ENCODE peak calls at places on chromosome 15, in seven cellular contexts. X, D, Q, S, Y, U and K are unnamed samples. For H3K4me1, the result is how much of the 10 kb centered on the place peaks cover.

GRCh38 chr15:99706557-99707303 is 26.5 kb downstream of the LYSMD4 start:
- DNase-seq in X (no peak), S (no peak), Y (no peak), U (no peak), Q (no peak), D (no peak), K (no peak)

GRCh38 chr15:78315686-78316085 is 16.3 kb upstream of the SKIC8 start:
- DNase-seq in Q (no peak), U (peak), D (no peak), X (no peak), S (no peak), Y (no peak), K (no peak)

GRCh38 chr15:95470997-95471692 is 859.4 kb upstream of the NR2F2 start:
- DNase-seq in Y (no peak), D (peak), U (no peak), Q (no peak), X (no peak), S (no peak), K (no peak)

GRCh38 chr15:88890495-88890894 is 4.8 kb downstream of the HAPLN3 start:
- DNase-seq in S (no peak), X (no peak), Q (no peak), Y (no peak), D (no peak), U (no peak), K (no peak)

GRCh38 chr15:52383100-52383588 is 87.5 kb upstream of the MYO5C start:
- DNase-seq in X (no peak), U (no peak), D (no peak), Y (no peak), S (no peak), Q (no peak), K (no peak)

GRCh38 chr15:32698773-32699390 is 18.9 kb upstream of the GREM1 start:
- DNase-seq in X (no peak), Q (no peak), Y (no peak), S (no peak), U (no peak), D (no peak), K (no peak)

GRCh38 chr15:100032358-100033080 is 299.3 kb upstream of the LYSMD4 start:
- DNase-seq in Q (no peak), D (no peak), U (no peak), S (no peak), X (no peak), Y (no peak), K (no peak)

GRCh38 chr15:76433798-76434400 is 97.3 kb downstream of the ISL2 start:
- DNase-seq in Y (no peak), D (no peak), S (no peak), X (no peak), U (no peak), Q (no peak), K (no peak)

GRCh38 chr15:89486726-89487050 is 9.7 kb downstream of the RHCG start:
- DNase-seq in Y (no peak), Q (no peak), S (no peak), X (peak), U (peak), D (no peak), K (peak)

GRCh38 chr15:50162988-50163718 is 18.8 kb upstream of the SLC27A2 start:
- DNase-seq in S (no peak), U (no peak), X (no peak), Q (no peak), D (no peak), Y (no peak), K (no peak)

GRCh38 chr15:101113114-101114005 is 138.5 kb downstream of the CHSY1 start:
- DNase-seq in Q (no peak), X (no peak), Y (no peak), D (no peak), U (no peak), S (no peak), K (no peak)

GRCh38 chr15:44501768-44502366 is 35.1 kb upstream of the EIF3J start:
- DNase-seq in Y (no peak), U (peak), D (no peak), X (no peak), S (no peak), Q (peak), K (no peak)

GRCh38 chr15:98800437-98801233 is 152.3 kb downstream of the IGF1R start:
- DNase-seq in D (peak), S (no peak), X (no peak), U (no peak), Y (peak), Q (peak), K (peak)

GRCh38 chr15:74040115-74040850 is 42.1 kb downstream of the GOLGA6A start:
- DNase-seq in X (no peak), Y (peak), Q (no peak), U (peak), S (no peak), D (peak), K (no peak)

GRCh38 chr15:32855942-32856341 is 138.1 kb downstream of the GREM1 start:
- DNase-seq in Y (no peak), S (no peak), X (no peak), D (peak), U (no peak), Q (peak), K (no peak)

GRCh38 chr15:72838311-72838731 is 54.8 kb upstream of the ADPGK start:
- DNase-seq in U (no peak), Y (peak), X (no peak), D (no peak), S (no peak), Q (no peak), K (no peak)

GRCh38 chr15:82309802-82310201 is 39.5 kb downstream of the GOLGA6L10 start:
- DNase-seq in D (no peak), U (no peak), S (no peak), Q (no peak), X (no peak), Y (no peak), K (no peak)

GRCh38 chr15:51737538-51738305 is at the start of gene LYSMD2:
- DNase-seq in Q (peak), Y (peak), D (peak), S (peak), U (peak), X (peak), K (peak)

GRCh38 chr15:76999996-77000395 is 5.1 kb downstream of the PSTPIP1 start:
- DNase-seq in X (no peak), S (no peak), Q (no peak), D (no peak), Y (no peak), U (no peak), K (no peak)

GRCh38 chr15:68055224-68055705 is 1.1 kb downstream of the PIAS1 start:
- DNase-seq in S (no peak), U (no peak), Y (no peak), X (peak), D (no peak), Q (no peak), K (peak)

GRCh38 chr15:49923671-49924070 is 195.4 kb downstream of the ATP8B4 start:
- DNase-seq in S (no peak), Q (no peak), U (no peak), Y (no peak), X (no peak), D (no peak), K (no peak)

DNA sequence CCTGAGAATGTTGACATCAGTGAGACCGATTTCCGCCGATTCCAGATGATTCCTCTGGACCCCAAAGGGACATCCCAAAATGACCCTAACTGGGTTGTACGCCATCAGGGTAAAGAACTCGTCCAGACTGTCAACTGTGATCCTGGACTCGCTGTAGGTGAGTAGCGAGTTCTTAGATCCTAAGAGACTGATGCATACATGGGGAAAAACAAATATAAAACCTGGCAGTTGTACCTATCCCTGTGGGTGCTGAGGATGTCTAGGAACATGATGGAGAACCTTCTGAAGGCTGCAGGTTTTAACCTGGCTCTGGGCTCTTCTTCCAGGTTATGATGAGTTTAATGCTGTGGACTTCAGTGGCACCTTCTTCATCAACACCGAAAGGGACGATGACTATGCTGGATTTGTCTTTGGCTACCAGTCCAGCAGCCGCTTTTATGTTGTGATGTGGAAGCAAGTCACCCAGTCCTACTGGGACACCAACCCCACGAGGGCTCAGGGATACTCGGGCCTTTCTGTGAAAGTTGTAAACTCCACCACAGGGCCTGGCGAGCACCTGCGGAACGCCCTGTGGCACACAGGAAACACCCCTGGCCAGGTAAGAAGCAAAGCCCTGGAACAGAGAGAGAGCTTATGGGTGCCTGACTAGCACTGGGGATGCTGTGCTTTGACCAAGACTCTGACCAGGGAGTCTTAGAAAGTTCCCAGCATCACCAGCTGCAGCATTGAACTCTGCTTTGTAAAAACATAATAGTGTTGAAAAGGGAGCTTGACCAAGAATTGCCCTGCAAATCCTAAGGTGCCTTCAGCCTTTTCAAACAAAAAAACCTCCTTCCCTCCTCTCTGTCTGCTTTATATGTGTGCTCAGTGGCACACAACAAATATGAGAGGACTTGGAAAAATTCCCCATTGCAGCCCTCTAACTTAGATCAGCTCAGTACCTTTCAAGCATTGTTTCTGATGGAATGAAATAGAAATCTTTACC is 12.5 kb downstream of the THBS1 start:
- DNase-seq in U (no peak), X (no peak), D (no peak), Q (no peak), Y (no peak), S (no peak), K (no peak)
- TF ChIP-seq POLR2A in U (no peak), X (no peak), D (no peak), Q (no peak), Y (no peak), S (no peak), K (no peak)

DNA sequence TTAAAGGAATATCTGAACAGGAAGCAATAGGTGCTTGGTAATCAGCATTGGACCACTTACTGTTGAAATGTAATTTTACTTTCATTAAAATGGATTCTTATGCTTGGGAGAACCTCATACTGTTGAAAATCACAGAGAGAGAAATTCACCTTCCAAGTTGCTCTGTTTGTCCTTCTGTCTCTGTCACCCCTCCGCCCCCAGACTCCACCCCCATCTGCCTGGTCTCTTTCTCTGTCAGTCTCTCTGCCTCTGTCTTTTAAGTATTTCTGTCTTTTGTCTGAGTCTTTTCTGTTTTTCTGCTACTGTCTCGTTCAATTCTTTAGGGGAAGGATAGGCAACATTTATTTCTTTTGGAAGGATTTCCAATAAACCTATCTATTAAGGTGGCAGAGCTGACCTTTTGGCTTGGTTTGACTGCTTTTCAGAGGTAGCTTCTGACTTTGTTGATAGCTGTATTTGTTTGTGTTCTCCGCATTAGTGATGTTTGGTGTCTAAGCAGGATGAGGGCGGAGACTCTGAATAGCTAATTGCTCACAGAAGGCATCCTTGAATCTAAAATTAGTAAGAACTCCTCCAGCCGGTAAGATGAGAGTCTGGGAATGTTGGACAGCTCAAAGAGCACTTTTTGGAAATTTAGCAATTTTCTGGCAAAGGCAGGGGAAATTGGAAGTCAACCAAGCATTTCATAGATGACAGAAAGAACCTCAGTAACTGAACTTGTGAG is 174.2 kb downstream of the KLHL25 start:
- DNase-seq in D (peak), U (no peak), X (no peak), Q (no peak), S (no peak), Y (no peak), K (no peak)
- H3K4me1 ChIP-seq in D (half or more), U (under half), X (under half), Q (half or more), S (half or more), Y (under half), K (under half)

GRCh38 chr15:92205255-92205739 is 188.4 kb upstream of the ST8SIA2 start:
- DNase-seq in Y (no peak), X (no peak), Q (no peak), D (no peak), S (peak), U (no peak), K (peak)
- TF ChIP-seq CTCF in Y (no peak), X (no peak), Q (no peak), D (peak), S (no peak), U (no peak), K (no peak)

GRCh38 chr15:91219203-91219602 is 119.1 kb downstream of the SV2B start:
- DNase-seq in D (no peak), U (no peak), Q (no peak), Y (no peak), X (no peak), S (no peak), K (no peak)
- TF ChIP-seq POLR2A in D (no peak), U (no peak), Q (no peak), Y (no peak), X (no peak), S (no peak), K (no peak)

GRCh38 chr15:64191971-64192830 is 29.4 kb upstream of the PPIB start:
- DNase-seq in U (no peak), X (no peak), D (no peak), Q (no peak), S (no peak), Y (no peak), K (no peak)

GRCh38 chr15:64185331-64185911 is 22.6 kb upstream of the PPIB start:
- DNase-seq in X (no peak), D (no peak), S (no peak), U (no peak), Y (no peak), Q (no peak), K (no peak)

GRCh38 chr15:64182859-64183258 is 20.0 kb upstream of the PPIB start:
- DNase-seq in S (no peak), X (no peak), D (no peak), Q (no peak), U (no peak), Y (no peak), K (no peak)

GRCh38 chr15:64187396-64188191 is 24.8 kb upstream of the PPIB start:
- DNase-seq in S (no peak), U (no peak), D (no peak), Q (no peak), Y (no peak), X (no peak), K (no peak)
- H3K4me1 ChIP-seq in S (under half), U (under half), D (under half), Q (under half), Y (under half), X (under half), K (under half)

DNA sequence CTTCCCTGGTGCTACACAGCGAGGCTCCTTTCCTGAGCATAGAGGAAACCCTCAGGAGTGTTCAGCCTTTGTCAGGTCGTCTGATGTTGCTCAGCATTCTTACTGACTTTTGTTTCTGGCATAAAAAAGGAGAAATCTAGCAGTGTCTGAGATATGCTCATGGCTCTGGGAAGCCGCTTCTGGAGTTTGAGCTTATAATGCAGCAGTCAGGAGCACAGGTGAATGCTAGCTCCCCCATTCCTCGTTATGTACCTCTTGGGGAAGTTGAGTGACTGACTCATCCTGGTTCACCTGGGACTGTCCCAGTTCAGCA is 49.2 kb upstream of the MYZAP start:
- DNase-seq in S (no peak), Q (no peak), D (no peak), X (no peak), U (no peak), Y (no peak), K (no peak)
- TF ChIP-seq CTCF in S (no peak), Q (peak), D (no peak), X (no peak), U (no peak), Y (no peak), K (no peak)

GRCh38 chr15:63022181-63022580 is 20.4 kb upstream of the TPM1 start:
- DNase-seq in U (no peak), Y (no peak), Q (no peak), S (no peak), D (no peak), X (no peak), K (no peak)

GRCh38 chr15:63018639-63019038 is 23.9 kb upstream of the TPM1 start:
- DNase-seq in D (no peak), Q (no peak), U (no peak), Y (no peak), S (no peak), X (no peak), K (no peak)

GRCh38 chr15:63021031-63021430 is 21.5 kb upstream of the TPM1 start:
- DNase-seq in D (no peak), X (no peak), Q (no peak), U (no peak), S (no peak), Y (no peak), K (no peak)

GRCh38 chr15:63019539-63020109 is 22.9 kb upstream of the TPM1 start:
- DNase-seq in D (no peak), Q (peak), U (no peak), Y (no peak), X (no peak), S (no peak), K (peak)

GRCh38 chr15:63020128-63020527 is 22.4 kb upstream of the TPM1 start:
- DNase-seq in U (no peak), X (no peak), Y (no peak), Q (no peak), D (no peak), S (no peak), K (no peak)
- TF ChIP-seq POLR2A in U (no peak), X (no peak), Y (no peak), Q (no peak), D (no peak), S (no peak), K (no peak)

GRCh38 chr15:58779554-58779953 is 8.5 kb downstream of the MINDY2 start:
- DNase-seq in D (no peak), X (no peak), Y (no peak), Q (no peak), S (no peak), U (no peak), K (no peak)
- H3K4me1 ChIP-seq in D (under half), X (under half), Y (under half), Q (under half), S (under half), U (under half), K (under half)